ENCODE peak calls at places on chromosomes 5 and 9, in four cellular contexts. P is A549, H is RWPE1, K is uterus. B is an unnamed sample.

GRCh38 chr5:149837680-149838269 is 106.8 kb downstream of the PDE6A start:
- DNase-seq in K (no peak), H (peak), P (peak), B (peak)

GRCh38 chr9:86723351-86723750 is 224.0 kb downstream of the GAS1 start:
- DNase-seq in P (no peak), K (no peak), H (no peak), B (no peak)

GRCh38 chr5:14379739-14380497 is 201.7 kb upstream of the OTULINL start:
- DNase-seq in K (no peak), P (no peak), H (no peak), B (no peak)

GRCh38 chr5:168472329-168472728 is 13.9 kb upstream of the RARS1 start:
- DNase-seq in H (peak), K (no peak), P (no peak), B (no peak)

GRCh38 chr9:128151343-128152132 is 2.3 kb downstream of the LCN2 start:
- DNase-seq in H (no peak), K (no peak), P (no peak), B (peak)

GRCh38 chr9:110979636-110980035 is 58.6 kb downstream of the LPAR1 start:
- DNase-seq in P (no peak), K (no peak), H (no peak), B (no peak)

GRCh38 chr5:95590880-95591279 is 29.0 kb upstream of the GPR150 start:
- DNase-seq in H (no peak), P (no peak), K (no peak), B (no peak)

GRCh38 chr9:89185980-89186379 is 7.4 kb upstream of the SHC3 start:
- DNase-seq in K (no peak), H (no peak), P (no peak), B (no peak)

GRCh38 chr9:93601666-93602065 is 25.3 kb downstream of the PHF2 start:
- DNase-seq in H (no peak), P (no peak), K (no peak), B (no peak)

GRCh38 chr5:123966781-123967180 is 454.8 kb downstream of the CSNK1G3 start:
- DNase-seq in K (no peak), H (no peak), P (no peak), B (no peak)

GRCh38 chr5:68315679-68316271 is 100.2 kb downstream of the PIK3R1 start:
- DNase-seq in P (no peak), K (no peak), H (no peak), B (no peak)

GRCh38 chr9:112037281-112038016 is 137.6 kb downstream of the SUSD1 start:
- DNase-seq in K (no peak), H (no peak), P (no peak), B (no peak)

GRCh38 chr9:81789751-81790150 is 100.4 kb upstream of the TLE1 start:
- DNase-seq in H (no peak), P (no peak), K (no peak), B (no peak)

GRCh38 chr5:137016783-137017324 is 482.3 kb downstream of the SPOCK1 start:
- DNase-seq in K (no peak), P (no peak), H (no peak), B (no peak)

GRCh38 chr5:14035859-14036440 is 91.5 kb upstream of the DNAH5 start:
- DNase-seq in K (peak), P (peak), H (peak), B (peak)

GRCh38 chr5:127562252-127562651 is 44.8 kb downstream of the PRRC1 start:
- DNase-seq in K (no peak), P (no peak), H (no peak), B (no peak)

GRCh38 chr5:171630047-171630669 is 155.5 kb upstream of the SMIM23 start:
- DNase-seq in K (no peak), P (peak), H (peak), B (peak)

GRCh38 chr5:33690736-33691135 is 201.1 kb downstream of the ADAMTS12 start:
- DNase-seq in P (no peak), H (no peak), K (no peak), B (no peak)
- H3K27ac ChIP-seq in P (no peak), H (no peak), K (no peak), B (no peak)

DNA sequence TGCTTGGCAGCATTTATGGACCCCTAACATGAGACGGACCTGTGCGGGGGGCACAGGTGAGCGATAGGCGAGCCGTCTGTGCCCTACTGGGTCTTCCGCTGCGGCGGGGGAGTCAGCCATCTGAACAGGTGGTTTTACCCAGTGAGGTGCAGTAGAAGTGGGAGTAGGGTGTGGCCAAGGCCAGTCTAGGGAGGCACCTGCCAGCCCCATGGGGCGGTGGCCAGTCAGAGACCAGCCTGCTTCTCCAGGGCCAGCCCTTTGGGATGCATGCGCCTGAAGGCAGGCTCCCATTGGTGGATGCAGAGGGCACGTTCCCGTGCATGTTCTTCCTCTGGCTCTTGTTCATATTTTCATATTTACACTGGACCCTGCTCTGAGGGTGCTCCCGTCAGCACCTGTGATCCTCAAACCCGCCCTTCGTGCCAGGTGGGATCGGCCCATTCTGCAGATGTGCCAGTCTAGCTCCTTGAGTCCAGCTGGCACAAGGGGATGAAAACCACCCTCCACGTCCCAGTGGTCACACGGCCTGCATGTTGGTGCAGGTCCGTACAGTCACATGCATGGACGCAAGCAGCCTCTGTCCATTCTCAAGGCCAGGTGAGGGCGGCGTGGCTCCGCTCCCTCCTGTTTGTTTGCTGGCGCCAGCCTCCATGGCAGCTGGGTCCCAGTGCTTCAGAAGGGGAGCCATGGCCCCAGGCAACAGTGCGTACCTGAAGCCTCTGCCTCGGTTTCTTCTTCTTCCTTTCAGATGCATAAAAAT is 9.0 kb downstream of the COL5A1 start:
- DNase-seq in H (no peak), P (no peak), K (no peak), B (no peak)
- H3K27ac ChIP-seq in H (no peak), P (no peak), K (peak), B (no peak)

GRCh38 chr9:113616116-113616515 is 152.6 kb downstream of the RGS3 start:
- DNase-seq in P (no peak), K (no peak), H (no peak), B (no peak)

GRCh38 chr9:113612216-113612747 is 148.8 kb downstream of the RGS3 start:
- DNase-seq in P (no peak), K (no peak), H (no peak), B (no peak)

GRCh38 chr9:113612828-113613227 is 149.3 kb downstream of the RGS3 start:
- DNase-seq in P (no peak), H (no peak), K (no peak), B (no peak)

GRCh38 chr9:113614843-113615648 is 151.5 kb downstream of the RGS3 start:
- DNase-seq in K (peak), H (no peak), P (no peak), B (peak)

DNA sequence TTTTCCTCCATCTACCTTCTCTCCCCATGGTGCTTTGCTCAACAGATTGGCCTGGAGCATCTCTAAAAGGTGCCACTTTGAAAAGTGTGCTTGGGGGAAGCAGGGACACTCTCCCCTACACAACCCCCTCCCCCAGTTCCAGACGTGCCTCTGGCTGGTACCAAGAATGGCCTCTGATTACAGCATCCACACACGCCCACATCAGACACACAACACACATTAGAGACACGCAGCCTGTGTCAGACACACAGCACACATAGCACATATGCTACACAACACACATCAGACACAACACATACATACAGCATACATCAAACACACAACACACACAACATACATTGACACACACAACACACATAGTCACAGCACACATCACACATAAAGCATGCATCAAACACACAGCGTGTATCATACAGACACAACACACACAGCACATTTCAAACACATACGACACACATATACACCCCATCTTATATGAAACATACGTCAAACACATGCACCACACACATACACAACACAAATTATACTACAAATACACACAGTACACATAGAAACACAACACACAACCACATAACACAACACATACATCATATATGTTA is 150.4 kb downstream of the RGS3 start:
- DNase-seq in H (no peak), K (no peak), P (no peak), B (no peak)
- H3K27ac ChIP-seq in H (no peak), K (peak), P (no peak), B (peak)

GRCh38 chr5:53487436-53487835 is 7.0 kb downstream of the FST start:
- DNase-seq in P (no peak), K (no peak), H (no peak), B (no peak)

GRCh38 chr5:53488195-53488594 is 7.8 kb downstream of the FST start:
- DNase-seq in P (no peak), K (no peak), H (no peak), B (no peak)

GRCh38 chr5:53490747-53491146 is 10.3 kb downstream of the FST start:
- DNase-seq in H (peak), P (no peak), K (no peak), B (no peak)
- H3K27ac ChIP-seq in H (no peak), P (peak), K (no peak), B (no peak)

GRCh38 chr5:10315824-10316509 is 8.3 kb upstream of the CMBL start:
- DNase-seq in K (no peak), P (no peak), H (no peak), B (no peak)

GRCh38 chr5:10310073-10310779 is 2.5 kb upstream of the CMBL start:
- DNase-seq in H (peak), P (peak), K (no peak), B (no peak)

GRCh38 chr5:10315181-10315580 is 7.5 kb upstream of the CMBL start:
- DNase-seq in P (no peak), K (no peak), H (no peak), B (no peak)

GRCh38 chr5:10308844-10309243 is 1.1 kb upstream of the CMBL start:
- DNase-seq in H (no peak), K (no peak), P (no peak), B (no peak)

DNA sequence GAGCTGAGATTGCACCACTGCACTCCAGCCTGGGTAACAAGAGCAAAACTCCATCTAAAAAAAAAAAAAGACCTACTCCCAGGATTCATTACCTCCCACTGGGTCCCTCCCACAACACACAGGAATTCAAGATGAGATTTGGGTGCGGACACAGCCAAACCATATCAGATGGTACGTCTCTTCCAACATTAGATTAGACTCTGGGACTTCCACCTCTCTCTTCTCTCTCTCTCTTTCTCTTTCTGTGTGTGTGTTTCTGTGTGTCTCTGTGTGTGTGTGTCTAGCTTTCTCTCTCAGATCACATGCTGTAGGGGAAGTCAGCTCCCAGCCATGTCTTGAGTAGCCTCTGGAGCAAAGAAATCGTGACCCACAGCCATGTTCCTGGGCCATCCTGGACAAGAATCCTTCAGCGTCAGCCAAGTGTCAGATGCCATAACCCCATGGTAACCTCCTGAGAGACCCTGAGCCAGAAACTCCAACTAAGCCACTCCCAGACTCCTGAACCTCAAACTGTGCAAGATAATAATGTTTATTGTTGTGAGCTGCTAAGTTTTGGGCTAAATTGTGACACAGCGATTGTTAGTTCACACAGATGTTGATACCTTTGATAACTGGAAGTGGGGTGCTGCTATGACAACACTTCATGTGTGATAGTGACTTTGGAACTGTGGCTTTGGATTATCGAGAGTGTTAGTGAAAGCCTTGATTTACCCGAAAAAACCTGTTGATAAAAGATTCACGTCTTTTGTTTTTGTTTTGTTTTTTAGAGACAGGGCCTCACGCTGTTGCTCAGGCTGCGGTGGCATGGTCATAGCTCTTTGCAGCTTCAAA is 4.1 kb upstream of the CMBL start:
- DNase-seq in K (no peak), H (no peak), P (no peak), B (no peak)
- H3K27ac ChIP-seq in K (no peak), H (peak), P (no peak), B (no peak)

GRCh38 chr5:77128411-77129061 is 41.5 kb upstream of the ZBED3 start:
- DNase-seq in H (no peak), P (no peak), K (no peak), B (no peak)
- H3K27ac ChIP-seq in H (no peak), P (no peak), K (no peak), B (no peak)

GRCh38 chr9:91240596-91240995 is 121.1 kb downstream of the AUH start:
- DNase-seq in P (no peak), H (no peak), K (no peak), B (no peak)
- H3K27ac ChIP-seq in P (no peak), H (no peak), K (no peak), B (no peak)

GRCh38 chr9:737400-738120 is 103.9 kb upstream of the DMRT1 start:
- DNase-seq in H (no peak), K (no peak), P (no peak), B (no peak)
- H3K27ac ChIP-seq in H (peak), K (peak), P (peak), B (peak)

GRCh38 chr5:7851240-7851592 is 283 bp upstream of the CFAP90 start:
- DNase-seq in P (no peak), K (no peak), H (no peak), B (no peak)

GRCh38 chr5:7852542-7852941 is 1.6 kb upstream of the CFAP90 start:
- DNase-seq in K (no peak), P (no peak), H (no peak), B (no peak)

GRCh38 chr5:7850533-7851239 is at the start of gene CFAP90:
- DNase-seq in K (peak), P (no peak), H (no peak), B (peak)

GRCh38 chr5:7852988-7853387 is 2.1 kb upstream of the CFAP90 start:
- DNase-seq in H (no peak), K (no peak), P (no peak), B (no peak)

DNA sequence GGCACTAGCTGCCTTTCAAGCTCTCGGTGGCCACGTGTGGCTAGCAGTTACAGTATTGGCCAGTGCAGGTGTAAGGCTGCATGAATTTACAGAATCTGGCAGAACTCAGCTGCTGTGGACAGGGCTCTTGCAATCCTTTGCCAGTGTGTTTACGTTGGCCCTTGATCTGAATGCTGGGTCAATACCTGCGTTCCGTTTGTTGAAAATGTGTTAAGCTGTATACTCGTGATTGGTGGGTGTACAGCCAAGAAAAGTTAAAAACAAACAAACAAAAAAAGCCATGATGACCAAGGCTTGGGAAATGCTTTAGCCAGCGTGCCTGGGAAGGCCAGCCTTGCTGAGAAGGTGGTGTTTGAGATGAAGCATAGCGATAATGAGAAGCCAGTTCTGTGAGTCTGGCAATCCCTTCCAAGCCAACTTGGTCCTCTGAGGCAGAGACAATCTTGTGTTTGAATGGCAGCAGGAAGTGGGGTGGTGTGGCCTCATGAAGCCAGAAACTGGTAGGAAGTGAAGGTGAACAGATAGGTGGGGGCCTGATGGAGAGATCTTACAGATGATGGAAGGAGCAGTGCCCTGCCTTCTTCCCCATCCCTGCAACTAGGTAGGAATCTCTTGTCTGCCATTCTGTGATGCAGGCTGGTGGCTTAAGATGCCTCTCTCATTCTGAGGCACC is 820 bp upstream of the CFAP90 start:
- DNase-seq in P (no peak), K (no peak), H (no peak), B (no peak)
- H3K27ac ChIP-seq in P (no peak), K (peak), H (no peak), B (no peak)

DNA sequence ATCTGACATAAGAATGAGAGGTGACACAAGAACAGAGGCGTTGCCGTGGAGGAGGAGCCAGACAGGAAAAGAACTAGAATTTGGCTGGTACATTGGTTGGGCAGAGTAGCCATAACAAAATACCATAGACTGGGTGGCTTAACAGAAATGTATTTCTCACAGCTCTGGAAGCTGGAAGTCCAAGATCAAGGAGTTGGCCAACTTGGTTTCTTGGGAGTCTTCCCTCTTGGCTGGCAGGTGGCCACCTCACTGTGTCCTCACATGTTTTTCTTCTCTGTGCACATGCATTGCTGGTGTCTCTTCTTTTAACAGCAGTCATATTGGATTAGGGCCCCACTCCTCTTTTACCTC is 103.0 kb downstream of the SNX18 start:
- DNase-seq in H (no peak), P (no peak), K (no peak), B (no peak)
- H3K27ac ChIP-seq in H (no peak), P (no peak), K (no peak), B (no peak)

B was measured in heart right ventricle.